ENCODE peak calls at places on chromosomes 1 and 21, in seven cellular contexts. Q, V, S, U, K, W and E are unnamed samples.

GRCh38 chr1:197439708-197440107 is 171.7 kb downstream of the CRB1 start:
- DNase-seq in Q (no peak), V (no peak), S (no peak), U (no peak), K (peak), W (no peak), E (no peak)

GRCh38 chr1:11053758-11054137 is 6.1 kb downstream of the SRM start:
- DNase-seq in Q (no peak), V (no peak), S (no peak), U (no peak), K (peak), W (no peak), E (peak)

GRCh38 chr1:89607156-89607555 is 25.8 kb upstream of the LRRC8C start:
- DNase-seq in Q (no peak), V (no peak), S (no peak), U (no peak), K (no peak), W (no peak), E (no peak)

GRCh38 chr1:43538143-43538487 is 7.4 kb downstream of the PTPRF start:
- DNase-seq in Q (no peak), V (no peak), S (no peak), U (no peak), K (no peak), W (no peak), E (no peak)

GRCh38 chr1:244431166-244431565 is 20.5 kb downstream of the ADSS2 start:
- DNase-seq in Q (no peak), V (no peak), S (no peak), U (no peak), K (no peak), W (no peak), E (no peak)

GRCh38 chr1:226310123-226310540 is 1.2 kb upstream of the LIN9 start:
- DNase-seq in Q (no peak), V (no peak), S (no peak), U (no peak), K (peak), W (no peak), E (no peak)

GRCh38 chr1:206568256-206568655 is 44.0 kb downstream of the EIF2D start:
- DNase-seq in Q (no peak), V (no peak), S (no peak), U (no peak), K (peak), W (no peak), E (no peak)

GRCh38 chr1:117093091-117093534 is 28.4 kb downstream of the TRIM45 start:
- DNase-seq in Q (no peak), V (no peak), S (no peak), U (no peak), K (peak), W (peak), E (no peak)

GRCh38 chr1:65209005-65209885 is 61.2 kb downstream of the AK4 start:
- DNase-seq in Q (no peak), V (peak), S (peak), U (peak), K (peak), W (no peak), E (peak)

GRCh38 chr1:24414884-24415333 is 693 bp upstream of the NIPAL3 start:
- DNase-seq in Q (no peak), V (no peak), S (no peak), U (no peak), K (no peak), W (no peak), E (peak)

GRCh38 chr1:207962716-207963428 is 51.9 kb upstream of the CD34 start:
- DNase-seq in Q (no peak), V (peak), S (peak), U (no peak), K (peak), W (peak), E (peak)

GRCh38 chr1:172342584-172343245 is 77.8 kb upstream of the C1orf105 start:
- DNase-seq in Q (peak), V (no peak), S (no peak), U (no peak), K (peak), W (no peak), E (no peak)

GRCh38 chr21:43893536-43894205 is 28.6 kb downstream of the AGPAT3 start:
- DNase-seq in Q (no peak), V (no peak), S (no peak), U (no peak), K (peak), W (no peak), E (no peak)

GRCh38 chr21:21385404-21385803 is 387.2 kb downstream of the NCAM2 start:
- DNase-seq in Q (no peak), V (no peak), S (no peak), U (no peak), K (peak), W (no peak), E (no peak)

GRCh38 chr1:25099343-25099951 is 132.9 kb downstream of the SYF2 start:
- DNase-seq in Q (peak), V (no peak), S (no peak), U (no peak), K (peak), W (no peak), E (no peak)

GRCh38 chr1:61967750-61968149 is 225.5 kb downstream of the PATJ start:
- DNase-seq in Q (no peak), V (no peak), S (no peak), U (no peak), K (no peak), W (no peak), E (no peak)

GRCh38 chr1:230365723-230366307 is 60.3 kb downstream of the PGBD5 start:
- DNase-seq in Q (no peak), V (no peak), S (no peak), U (no peak), K (no peak), W (no peak), E (no peak)

GRCh38 chr1:206634365-206635079 is 814 bp upstream of the DYRK3 start:
- DNase-seq in Q (peak), V (peak), S (peak), U (peak), K (peak), W (peak), E (peak)

GRCh38 chr1:227257964-227258363 is 60.3 kb downstream of the CDC42BPA start:
- DNase-seq in Q (no peak), V (no peak), S (no peak), U (no peak), K (no peak), W (no peak), E (no peak)

GRCh38 chr21:34302496-34302895 is 61.3 kb upstream of the KCNE2 start:
- DNase-seq in Q (no peak), V (no peak), S (no peak), U (no peak), K (no peak), W (no peak), E (no peak)

GRCh38 chr1:15180189-15180588 is 26.6 kb downstream of the TMEM51 start:
- DNase-seq in Q (no peak), V (no peak), S (no peak), U (no peak), K (peak), W (no peak), E (peak)

GRCh38 chr1:11134352-11135266 is 34.9 kb upstream of the EXOSC10 start:
- DNase-seq in Q (no peak), V (no peak), S (no peak), U (no peak), K (peak), W (no peak), E (no peak)

GRCh38 chr1:161709373-161709772 is 2.3 kb downstream of the FCRLA start:
- DNase-seq in Q (no peak), V (no peak), S (no peak), U (no peak), K (no peak), W (no peak), E (no peak)

GRCh38 chr1:161707503-161707902 is 474 bp downstream of the FCRLA start:
- DNase-seq in Q (no peak), V (no peak), S (no peak), U (no peak), K (no peak), W (no peak), E (no peak)

GRCh38 chr1:161705537-161705936 is 1.5 kb upstream of the FCRLA start:
- DNase-seq in Q (peak), V (no peak), S (no peak), U (no peak), K (no peak), W (no peak), E (no peak)

GRCh38 chr1:161706116-161706482 is 930 bp upstream of the FCRLA start:
- DNase-seq in Q (no peak), V (no peak), S (no peak), U (no peak), K (peak), W (no peak), E (no peak)

GRCh38 chr1:161706483-161707347 is at the start of gene FCRLA:
- DNase-seq in Q (peak), V (peak), S (peak), U (no peak), K (peak), W (no peak), E (no peak)
- H3K4me3 ChIP-seq in Q (peak), V (no peak), S (no peak), U (no peak), K (no peak), W (no peak), E (no peak)

GRCh38 chr1:199247891-199248290 is 609.1 kb downstream of the PTPRC start:
- DNase-seq in Q (no peak), V (no peak), S (no peak), U (no peak), K (no peak), W (no peak), E (no peak)
- H3K4me3 ChIP-seq in Q (no peak), V (no peak), S (no peak), U (no peak), K (no peak), W (no peak), E (no peak)

GRCh38 chr1:36187800-36188593 is 32.0 kb downstream of the MAP7D1 start:
- DNase-seq in Q (peak), V (peak), S (peak), U (peak), K (peak), W (peak), E (peak)
- H3K4me3 ChIP-seq in Q (no peak), V (no peak), S (no peak), U (no peak), K (no peak), W (no peak), E (no peak)

GRCh38 chr21:45453308-45453950 is 48.5 kb downstream of the COL18A1 start:
- DNase-seq in Q (no peak), V (no peak), S (no peak), U (no peak), K (no peak), W (no peak), E (no peak)

GRCh38 chr21:45454081-45454923 is 49.3 kb downstream of the COL18A1 start:
- DNase-seq in Q (no peak), V (no peak), S (no peak), U (no peak), K (no peak), W (no peak), E (peak)

GRCh38 chr21:45456014-45456835 is 51.3 kb downstream of the COL18A1 start:
- DNase-seq in Q (no peak), V (no peak), S (no peak), U (no peak), K (no peak), W (no peak), E (no peak)

GRCh38 chr21:45455321-45456013 is 50.5 kb downstream of the COL18A1 start:
- DNase-seq in Q (no peak), V (no peak), S (no peak), U (no peak), K (peak), W (no peak), E (peak)

GRCh38 chr21:45454924-45455315 is 50.0 kb downstream of the COL18A1 start:
- DNase-seq in Q (no peak), V (no peak), S (no peak), U (no peak), K (peak), W (no peak), E (no peak)
- H3K4me3 ChIP-seq in Q (no peak), V (peak), S (peak), U (no peak), K (no peak), W (peak), E (no peak)

DNA sequence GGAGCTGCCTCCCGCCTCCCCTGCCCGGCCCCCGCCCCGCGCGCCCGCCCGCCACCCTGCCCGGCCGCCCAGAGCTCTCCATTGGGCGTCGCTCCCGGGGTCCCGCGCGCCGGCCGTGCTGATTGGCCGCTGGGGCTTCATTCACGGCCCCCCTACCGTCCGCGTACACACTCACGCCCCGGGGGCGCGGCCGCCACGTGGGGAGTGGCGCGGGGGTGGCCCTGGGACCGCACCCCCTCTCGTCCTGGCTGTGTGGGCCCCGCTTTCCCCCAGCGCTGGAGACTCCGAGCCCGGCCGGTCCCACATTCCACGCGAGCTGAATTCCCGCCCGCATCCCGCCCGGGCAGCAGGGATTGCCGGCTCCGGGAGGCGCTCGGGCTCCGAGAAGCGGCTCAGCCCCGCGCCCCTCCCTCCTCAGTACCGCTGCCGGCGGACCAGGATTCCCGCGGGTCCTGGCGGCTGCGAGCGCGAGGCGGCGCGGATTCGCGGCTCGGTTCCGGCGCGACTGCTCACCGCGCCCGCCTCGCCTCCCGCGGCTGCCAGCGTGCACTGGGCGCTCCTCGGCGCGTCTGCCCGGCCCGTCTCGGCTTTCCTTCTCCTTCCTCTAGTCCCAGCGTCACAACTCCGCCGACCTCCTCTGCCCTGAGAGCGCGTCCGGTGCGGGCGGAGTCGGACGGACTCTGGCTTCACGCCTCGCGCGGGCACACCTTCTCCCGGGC is 450 bp upstream of the POU3F1 start:
- DNase-seq in Q (peak), V (peak), S (peak), U (peak), K (peak), W (peak), E (peak)
- H3K4me3 ChIP-seq in Q (peak), V (peak), S (peak), U (peak), K (peak), W (peak), E (peak)

GRCh38 chr1:21624577-21625389 is 44.4 kb downstream of the RAP1GAP start:
- DNase-seq in Q (no peak), V (no peak), S (no peak), U (no peak), K (no peak), W (no peak), E (no peak)

GRCh38 chr1:21621051-21621450 is 48.1 kb downstream of the RAP1GAP start:
- DNase-seq in Q (no peak), V (no peak), S (no peak), U (no peak), K (no peak), W (no peak), E (no peak)

GRCh38 chr1:21621761-21622436 is 47.3 kb downstream of the RAP1GAP start:
- DNase-seq in Q (no peak), V (no peak), S (no peak), U (no peak), K (no peak), W (no peak), E (no peak)

GRCh38 chr1:21623411-21623961 is 45.7 kb downstream of the RAP1GAP start:
- DNase-seq in Q (no peak), V (no peak), S (no peak), U (no peak), K (no peak), W (no peak), E (peak)

GRCh38 chr1:21622466-21623315 is 46.5 kb downstream of the RAP1GAP start:
- DNase-seq in Q (no peak), V (no peak), S (no peak), U (no peak), K (no peak), W (peak), E (peak)
- H3K4me3 ChIP-seq in Q (no peak), V (no peak), S (peak), U (peak), K (no peak), W (peak), E (peak)